ENCODE peak calls at places on chromosomes 13 and 19, in five cellular contexts. One of them, this sample, is unnamed.

GRCh38 chr19:48656840-48657474 is 11.0 kb upstream of the CA11 start:
- DNase-seq in tibial nerve: peak; percentile 22
- DNase-seq in IMR-90: peak; percentile 95
- DNase-seq in heart right ventricle: no peak
- DNase-seq in mammary epithelial cell: peak; percentile 63
- DNase-seq in this sample: peak; percentile 95

GRCh38 chr19:48539503-48540096 is 12.4 kb upstream of the SULT2B1 start:
- DNase-seq in tibial nerve: no peak
- DNase-seq in IMR-90: peak; percentile 82
- DNase-seq in heart right ventricle: no peak
- DNase-seq in mammary epithelial cell: peak; percentile 51
- DNase-seq in this sample: peak; percentile 82

GRCh38 chr19:41263042-41263849 is 926 bp upstream of the HNRNPUL1 start:
- DNase-seq in tibial nerve: peak; percentile 53
- DNase-seq in IMR-90: peak; percentile 96
- DNase-seq in heart right ventricle: peak; percentile 70
- DNase-seq in mammary epithelial cell: peak; percentile 69
- DNase-seq in this sample: peak; percentile 79

GRCh38 chr13:39952244-39953233 is 297.1 kb downstream of the COG6 start:
- DNase-seq in tibial nerve: no peak
- DNase-seq in IMR-90: peak; percentile 11
- DNase-seq in heart right ventricle: peak; percentile 48
- DNase-seq in mammary epithelial cell: no peak
- DNase-seq in this sample: no peak

GRCh38 chr13:40235160-40235796 is 431.2 kb downstream of the FOXO1 start:
- DNase-seq in tibial nerve: no peak
- DNase-seq in IMR-90: no peak
- DNase-seq in heart right ventricle: no peak
- DNase-seq in mammary epithelial cell: no peak
- DNase-seq in this sample: peak; percentile 68

GRCh38 chr19:41957161-41957837 is 1.8 kb downstream of the RABAC1 start:
- DNase-seq in tibial nerve: no peak
- DNase-seq in IMR-90: no peak
- DNase-seq in heart right ventricle: no peak
- DNase-seq in mammary epithelial cell: no peak
- DNase-seq in this sample: no peak

GRCh38 chr19:43564800-43565199 is 10.5 kb downstream of the XRCC1 start:
- DNase-seq in tibial nerve: no peak
- DNase-seq in IMR-90: no peak
- DNase-seq in heart right ventricle: no peak
- DNase-seq in mammary epithelial cell: no peak
- DNase-seq in this sample: no peak

GRCh38 chr19:29593869-29594268 is 12.2 kb upstream of the POP4 start:
- DNase-seq in tibial nerve: no peak
- DNase-seq in IMR-90: no peak
- DNase-seq in heart right ventricle: no peak
- DNase-seq in mammary epithelial cell: no peak
- DNase-seq in this sample: no peak

GRCh38 chr19:56367829-56368711 is 25.3 kb downstream of the ZNF582 start:
- DNase-seq in tibial nerve: peak; percentile 76
- DNase-seq in IMR-90: peak; percentile 89
- DNase-seq in heart right ventricle: peak; percentile 94
- DNase-seq in mammary epithelial cell: peak; percentile 89
- DNase-seq in this sample: peak; percentile 97

GRCh38 chr13:88068975-88069374 is 397.8 kb downstream of the SLITRK5 start:
- DNase-seq in tibial nerve: no peak
- DNase-seq in IMR-90: no peak
- DNase-seq in heart right ventricle: no peak
- DNase-seq in mammary epithelial cell: no peak
- DNase-seq in this sample: peak; percentile 25

GRCh38 chr19:56137405-56137804 is 3.7 kb upstream of the ZNF444 start:
- DNase-seq in tibial nerve: no peak
- DNase-seq in IMR-90: no peak
- DNase-seq in heart right ventricle: no peak
- DNase-seq in mammary epithelial cell: no peak
- DNase-seq in this sample: no peak

GRCh38 chr13:60969659-60970058 is 446.0 kb downstream of the PCDH20 start:
- DNase-seq in tibial nerve: no peak
- DNase-seq in IMR-90: no peak
- DNase-seq in heart right ventricle: no peak
- DNase-seq in mammary epithelial cell: no peak
- DNase-seq in this sample: no peak

GRCh38 chr13:105665284-105665683 is 870.2 kb downstream of the EFNB2 start:
- DNase-seq in tibial nerve: no peak
- DNase-seq in IMR-90: peak; percentile 54
- DNase-seq in heart right ventricle: no peak
- DNase-seq in mammary epithelial cell: peak; percentile 86
- DNase-seq in this sample: peak; percentile 79

GRCh38 chr13:23715762-23716235 is 145.6 kb downstream of the TNFRSF19 start:
- DNase-seq in tibial nerve: no peak
- DNase-seq in IMR-90: no peak
- DNase-seq in heart right ventricle: no peak
- DNase-seq in mammary epithelial cell: no peak
- DNase-seq in this sample: peak; percentile 43

GRCh38 chr19:10548746-10549276 is 5.1 kb downstream of the ATG4D start:
- DNase-seq in tibial nerve: no peak
- DNase-seq in IMR-90: no peak
- DNase-seq in heart right ventricle: no peak
- DNase-seq in mammary epithelial cell: no peak
- DNase-seq in this sample: no peak

GRCh38 chr13:35198821-35199220 is 256.8 kb downstream of the NBEA start:
- DNase-seq in tibial nerve: no peak
- DNase-seq in IMR-90: no peak
- DNase-seq in heart right ventricle: no peak
- DNase-seq in mammary epithelial cell: no peak
- DNase-seq in this sample: no peak

GRCh38 chr13:50366488-50367174 is 351.4 kb downstream of the KCNRG start:
- DNase-seq in tibial nerve: no peak
- DNase-seq in IMR-90: no peak
- DNase-seq in heart right ventricle: no peak
- DNase-seq in mammary epithelial cell: no peak
- DNase-seq in this sample: no peak

GRCh38 chr13:40061466-40062450 is 406.3 kb downstream of the COG6 start:
- DNase-seq in tibial nerve: no peak
- DNase-seq in IMR-90: no peak
- DNase-seq in heart right ventricle: no peak
- DNase-seq in mammary epithelial cell: peak; percentile 86
- DNase-seq in this sample: peak; percentile 71

GRCh38 chr19:46783670-46784069 is 4.7 kb downstream of the SLC1A5 start:
- DNase-seq in tibial nerve: no peak
- DNase-seq in IMR-90: no peak
- DNase-seq in heart right ventricle: no peak
- DNase-seq in mammary epithelial cell: no peak
- DNase-seq in this sample: no peak

GRCh38 chr13:74596691-74597090 is 462.5 kb upstream of the KLF12 start:
- DNase-seq in tibial nerve: no peak
- DNase-seq in IMR-90: no peak
- DNase-seq in heart right ventricle: no peak
- DNase-seq in mammary epithelial cell: no peak
- DNase-seq in this sample: no peak

GRCh38 chr13:113793718-113794085 is 34.7 kb downstream of the TMEM255B start:
- DNase-seq in tibial nerve: no peak
- DNase-seq in IMR-90: no peak
- DNase-seq in heart right ventricle: no peak
- DNase-seq in mammary epithelial cell: no peak
- DNase-seq in this sample: no peak

GRCh38 chr19:10533656-10534386 is 9.9 kb upstream of the ATG4D start:
- DNase-seq in tibial nerve: no peak
- DNase-seq in IMR-90: peak; percentile 88
- DNase-seq in heart right ventricle: no peak
- DNase-seq in mammary epithelial cell: peak; percentile 83
- DNase-seq in this sample: peak; percentile 94

GRCh38 chr13:97262058-97262457 is 39.9 kb downstream of the MBNL2 start:
- DNase-seq in tibial nerve: no peak
- DNase-seq in IMR-90: no peak
- DNase-seq in heart right ventricle: no peak
- DNase-seq in mammary epithelial cell: no peak
- DNase-seq in this sample: no peak

GRCh38 chr19:42424345-42424707 is 2.9 kb downstream of the LIPE start:
- DNase-seq in tibial nerve: no peak
- DNase-seq in IMR-90: no peak
- DNase-seq in heart right ventricle: no peak
- DNase-seq in mammary epithelial cell: no peak
- DNase-seq in this sample: no peak

GRCh38 chr19:16041571-16042386 is 34.5 kb upstream of the TPM4 start:
- DNase-seq in tibial nerve: peak; percentile 66
- DNase-seq in IMR-90: peak; percentile 52
- DNase-seq in heart right ventricle: peak; percentile 79
- DNase-seq in mammary epithelial cell: peak; percentile 61
- DNase-seq in this sample: peak; percentile 62

GRCh38 chr19:44142014-44142523 is 715 bp downstream of the ZNF234 start:
- DNase-seq in tibial nerve: no peak
- DNase-seq in IMR-90: peak; percentile 42
- DNase-seq in heart right ventricle: peak; percentile 7
- DNase-seq in mammary epithelial cell: peak; percentile 27
- DNase-seq in this sample: peak; percentile 19

GRCh38 chr19:52896431-52897148 is 845 bp downstream of the ZNF320 start:
- DNase-seq in tibial nerve: no peak
- DNase-seq in IMR-90: peak; percentile 1
- DNase-seq in heart right ventricle: peak; percentile 20
- DNase-seq in mammary epithelial cell: peak; percentile 21
- DNase-seq in this sample: peak; percentile 30

GRCh38 chr19:42313096-42313839 is at the start of gene TMEM145:
- DNase-seq in tibial nerve: no peak
- DNase-seq in IMR-90: peak; percentile 52
- DNase-seq in heart right ventricle: no peak
- DNase-seq in mammary epithelial cell: peak; percentile 24
- DNase-seq in this sample: peak; percentile 59

GRCh38 chr13:28761586-28761985 is 42.8 kb upstream of the SLC46A3 start:
- DNase-seq in tibial nerve: no peak
- DNase-seq in IMR-90: peak; percentile 39
- DNase-seq in heart right ventricle: no peak
- DNase-seq in mammary epithelial cell: peak; percentile 5
- DNase-seq in this sample: peak; percentile 11

GRCh38 chr13:114090476-114090875 is 41.9 kb downstream of the RASA3 start:
- DNase-seq in tibial nerve: peak; percentile 2
- DNase-seq in IMR-90: no peak
- DNase-seq in heart right ventricle: no peak
- DNase-seq in mammary epithelial cell: no peak
- DNase-seq in this sample: no peak

GRCh38 chr13:111288276-111288675 is 32.2 kb upstream of the TEX29 start:
- DNase-seq in tibial nerve: no peak
- DNase-seq in IMR-90: no peak
- DNase-seq in heart right ventricle: no peak
- DNase-seq in mammary epithelial cell: no peak
- DNase-seq in this sample: no peak

GRCh38 chr13:112688560-112689497 is 1.0 kb upstream of the ATP11A start:
- DNase-seq in tibial nerve: no peak
- DNase-seq in IMR-90: no peak
- DNase-seq in heart right ventricle: no peak
- DNase-seq in mammary epithelial cell: no peak
- DNase-seq in this sample: no peak
- TF ChIP-seq CTCF in tibial nerve: no peak
- TF ChIP-seq CTCF in IMR-90: no peak
- TF ChIP-seq CTCF in heart right ventricle: no peak
- TF ChIP-seq CTCF in mammary epithelial cell: no peak
- TF ChIP-seq CTCF in this sample: no peak

GRCh38 chr19:50383307-50383851 is 768 bp upstream of the POLD1 start:
- DNase-seq in tibial nerve: no peak
- DNase-seq in IMR-90: no peak
- DNase-seq in heart right ventricle: no peak
- DNase-seq in mammary epithelial cell: no peak
- DNase-seq in this sample: no peak
- H3K4me3 ChIP-seq in tibial nerve: peak overlapping the region; percentile 63
- H3K4me3 ChIP-seq in IMR-90: peak overlapping the region; percentile 76
- H3K4me3 ChIP-seq in heart right ventricle: peak overlapping the region; percentile 62
- H3K4me3 ChIP-seq in mammary epithelial cell: peak overlapping the region; percentile 90
- H3K4me3 ChIP-seq in this sample: peak overlapping the region; percentile 75

GRCh38 chr13:99828114-99828513 is 143.5 kb downstream of the ZIC5 start:
- DNase-seq in tibial nerve: no peak
- DNase-seq in IMR-90: no peak
- DNase-seq in heart right ventricle: no peak
- DNase-seq in mammary epithelial cell: no peak
- DNase-seq in this sample: no peak

GRCh38 chr13:99834246-99834645 is 137.3 kb downstream of the ZIC5 start:
- DNase-seq in tibial nerve: no peak
- DNase-seq in IMR-90: no peak
- DNase-seq in heart right ventricle: no peak
- DNase-seq in mammary epithelial cell: no peak
- DNase-seq in this sample: no peak

GRCh38 chr13:99829156-99829555 is 142.4 kb downstream of the ZIC5 start:
- DNase-seq in tibial nerve: no peak
- DNase-seq in IMR-90: no peak
- DNase-seq in heart right ventricle: no peak
- DNase-seq in mammary epithelial cell: no peak
- DNase-seq in this sample: no peak

GRCh38 chr13:99829593-99830239 is 141.9 kb downstream of the ZIC5 start:
- DNase-seq in tibial nerve: no peak
- DNase-seq in IMR-90: no peak
- DNase-seq in heart right ventricle: no peak
- DNase-seq in mammary epithelial cell: no peak
- DNase-seq in this sample: no peak

DNA sequence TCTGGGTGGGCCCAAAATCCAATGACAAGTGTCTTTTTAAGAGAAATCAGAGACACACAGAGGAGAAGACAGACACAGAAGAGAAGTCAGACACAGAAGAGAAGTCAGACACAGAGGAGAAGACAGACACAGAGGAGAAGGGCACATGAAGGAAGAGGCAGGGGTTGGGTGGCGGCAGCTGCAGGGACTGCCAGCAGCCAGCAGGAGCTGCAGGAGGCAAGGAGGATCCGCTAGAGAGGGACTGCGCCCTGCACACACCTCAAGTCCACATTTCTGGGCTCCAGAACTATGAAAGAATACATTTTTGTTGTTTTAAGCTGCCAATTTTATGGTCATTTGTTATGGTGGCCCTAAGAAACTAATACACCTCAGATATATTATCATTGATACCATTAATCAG is 140.6 kb downstream of the ZIC5 start:
- DNase-seq in tibial nerve: no peak
- DNase-seq in IMR-90: no peak
- DNase-seq in heart right ventricle: no peak
- DNase-seq in mammary epithelial cell: no peak
- DNase-seq in this sample: no peak
- TF ChIP-seq CTCF in tibial nerve: no peak
- TF ChIP-seq CTCF in IMR-90: no peak
- TF ChIP-seq CTCF in heart right ventricle: no peak
- TF ChIP-seq CTCF in mammary epithelial cell: no peak
- TF ChIP-seq CTCF in this sample: no peak

GRCh38 chr19:35498220-35498619 is 8.0 kb upstream of the KRTDAP start:
- DNase-seq in tibial nerve: no peak
- DNase-seq in IMR-90: no peak
- DNase-seq in heart right ventricle: no peak
- DNase-seq in mammary epithelial cell: no peak
- DNase-seq in this sample: no peak

GRCh38 chr19:35497406-35497805 is 7.1 kb upstream of the KRTDAP start:
- DNase-seq in tibial nerve: no peak
- DNase-seq in IMR-90: no peak
- DNase-seq in heart right ventricle: no peak
- DNase-seq in mammary epithelial cell: no peak
- DNase-seq in this sample: no peak

GRCh38 chr19:35493971-35494370 is 3.7 kb upstream of the KRTDAP start:
- DNase-seq in tibial nerve: no peak
- DNase-seq in IMR-90: no peak
- DNase-seq in heart right ventricle: no peak
- DNase-seq in mammary epithelial cell: no peak
- DNase-seq in this sample: peak; percentile 76

GRCh38 chr19:35491838-35492360 is 1.6 kb upstream of the KRTDAP start:
- DNase-seq in tibial nerve: no peak
- DNase-seq in IMR-90: no peak
- DNase-seq in heart right ventricle: no peak
- DNase-seq in mammary epithelial cell: no peak
- DNase-seq in this sample: no peak

GRCh38 chr19:35495107-35496064 is 5.1 kb upstream of the KRTDAP start:
- DNase-seq in tibial nerve: no peak
- DNase-seq in IMR-90: peak; percentile 55
- DNase-seq in heart right ventricle: peak; percentile 57
- DNase-seq in mammary epithelial cell: peak; percentile 57
- DNase-seq in this sample: peak; percentile 75
- H3K4me3 ChIP-seq in tibial nerve: no peak overlapping the region
- H3K4me3 ChIP-seq in IMR-90: no peak overlapping the region
- H3K4me3 ChIP-seq in heart right ventricle: no peak overlapping the region
- H3K4me3 ChIP-seq in mammary epithelial cell: peak overlapping the region; percentile 9
- H3K4me3 ChIP-seq in this sample: no peak overlapping the region

This sample was measured in epithelial cell of esophagus.